ENCODE peak calls at places on chromosome 15, in four cellular contexts. O is iPS-NIHi11, W is COR-L47, K is ascending aorta. X is an unnamed sample.

GRCh38 chr15:80801891-80802680 is 22.9 kb downstream of the CEMIP start:
- DNase-seq in O (no peak), K (no peak), W (peak; percentile 23), X (peak; percentile 14)

GRCh38 chr15:72685301-72685924 is 569 bp downstream of the HIGD2B start:
- DNase-seq in O (no peak), W (no peak), K (no peak), X (no peak)

GRCh38 chr15:89898628-89899302 is 5.0 kb upstream of the AP3S2 start:
- DNase-seq in K (no peak), O (peak; percentile 81), W (peak; percentile 66), X (peak; percentile 41)

GRCh38 chr15:78407889-78408640 is 30.0 kb upstream of the IREB2 start:
- DNase-seq in K (no peak), W (no peak), O (no peak), X (no peak)

GRCh38 chr15:66830358-66830757 is 128.3 kb downstream of the SMAD6 start:
- DNase-seq in W (no peak), K (peak; percentile 78), O (no peak), X (no peak)

GRCh38 chr15:65346856-65347598 is 30.8 kb downstream of the IGDCC3 start:
- DNase-seq in K (no peak), O (no peak), W (no peak), X (no peak)

GRCh38 chr15:57305009-57305408 is 71.3 kb upstream of the CGNL1 start:
- DNase-seq in O (no peak), W (no peak), K (peak; percentile 28), X (no peak)

GRCh38 chr15:101541501-101542292 is 52.2 kb upstream of the PCSK6 start:
- DNase-seq in O (no peak), K (peak; percentile 49), W (no peak), X (no peak)

GRCh38 chr15:62392411-62392810 is 227.3 kb upstream of the C2CD4B start:
- DNase-seq in O (peak; percentile 20), K (peak; percentile 72), W (no peak), X (no peak)

GRCh38 chr15:53522878-53523455 is 236.5 kb downstream of the WDR72 start:
- DNase-seq in O (no peak), W (peak; percentile 59), K (no peak), X (peak; percentile 46)

GRCh38 chr15:79412429-79412828 is 19.7 kb upstream of the MINAR1 start:
- DNase-seq in W (no peak), O (no peak), K (no peak), X (no peak)

GRCh38 chr15:68304611-68305337 is 27.2 kb downstream of the FEM1B start:
- DNase-seq in W (no peak), K (peak; percentile 62), O (no peak), X (no peak)

GRCh38 chr15:31560643-31561042 is 234.0 kb downstream of the KLF13 start:
- DNase-seq in K (no peak), W (no peak), O (no peak), X (no peak)

GRCh38 chr15:55942332-55942731 is 51.1 kb downstream of the NEDD4 start:
- DNase-seq in O (no peak), K (no peak), W (no peak), X (no peak)

GRCh38 chr15:40291088-40291574 is 8.3 kb upstream of the ANKRD63 start:
- DNase-seq in K (no peak), O (peak; percentile 88), W (peak; percentile 60), X (no peak)

GRCh38 chr15:31403606-31404005 is 77.0 kb downstream of the KLF13 start:
- DNase-seq in O (no peak), W (no peak), K (no peak), X (no peak)

GRCh38 chr15:70035051-70035718 is 62.5 kb downstream of the TLE3 start:
- DNase-seq in K (no peak), W (no peak), O (no peak), X (no peak)

GRCh38 chr15:63350178-63350621 is 31.4 kb downstream of the CA12 start:
- DNase-seq in W (no peak), O (no peak), K (no peak), X (no peak)

GRCh38 chr15:73760777-73761329 is 7.7 kb upstream of the INSYN1 start:
- DNase-seq in W (no peak), K (no peak), O (no peak), X (no peak)

GRCh38 chr15:99454941-99455795 is 110.6 kb upstream of the MEF2A start:
- DNase-seq in O (peak; percentile 58), W (no peak), K (peak; percentile 98), X (no peak)

GRCh38 chr15:81835731-81836130 is 210.1 kb downstream of the MEX3B start:
- DNase-seq in K (no peak), O (no peak), W (no peak), X (no peak)

GRCh38 chr15:32781781-32782180 is 64.0 kb downstream of the GREM1 start:
- DNase-seq in W (no peak), K (no peak), O (no peak), X (no peak)

GRCh38 chr15:36401586-36401966 is 177.8 kb upstream of the CDIN1 start:
- DNase-seq in K (no peak), W (no peak), O (no peak), X (no peak)

GRCh38 chr15:41499109-41499851 is 5.6 kb downstream of the ITPKA start:
- DNase-seq in O (no peak), K (no peak), W (no peak), X (no peak)

GRCh38 chr15:21261965-21262850 is 178.1 kb downstream of the POTEB3 start:
- DNase-seq in K (peak; percentile 62), O (no peak), W (no peak), X (no peak)

GRCh38 chr15:81000626-81001179 is at the start of gene TLNRD1:
- DNase-seq in O (peak; percentile 92), K (peak; percentile 94), W (peak; percentile 79), X (peak; percentile 90)

GRCh38 chr15:65833501-65834220 is 35.6 kb upstream of the RAB11A start:
- DNase-seq in K (no peak), O (no peak), W (peak; percentile 70), X (peak; percentile 50)

GRCh38 chr15:62391565-62392262 is 226.6 kb upstream of the C2CD4B start:
- DNase-seq in W (no peak), O (peak; percentile 66), K (peak; percentile 75), X (peak; percentile 29)

GRCh38 chr15:81887913-81888312 is 157.9 kb downstream of the MEX3B start:
- DNase-seq in K (no peak), O (no peak), W (no peak), X (no peak)

GRCh38 chr15:61030451-61030850 is 198.7 kb downstream of the RORA start:
- DNase-seq in W (no peak), K (no peak), O (no peak), X (no peak)

GRCh38 chr15:40879609-40880008 is 5.6 kb upstream of the RHOV start:
- DNase-seq in W (no peak), K (no peak), O (no peak), X (no peak)

GRCh38 chr15:43440721-43441281 is 52.2 kb downstream of the TP53BP1 start:
- DNase-seq in W (peak; percentile 66), K (peak; percentile 76), O (peak; percentile 40), X (peak; percentile 86)

GRCh38 chr15:67569668-67570067 is 27.2 kb downstream of the MAP2K5 start:
- DNase-seq in K (no peak), O (no peak), W (no peak), X (no peak)

GRCh38 chr15:31088672-31089360 is 12.7 kb downstream of the TRPM1 start:
- DNase-seq in O (no peak), W (no peak), K (no peak), X (no peak)

GRCh38 chr15:60379466-60380274 is 18.1 kb downstream of the ANXA2 start:
- DNase-seq in W (no peak), K (no peak), O (no peak), X (no peak)

GRCh38 chr15:85879334-85880163 is 84.8 kb upstream of the KLHL25 start:
- DNase-seq in K (no peak), O (no peak), W (peak; percentile 5), X (no peak)

X was measured in NCI-H2081.